ENCODE peak calls at places on chromosome 12, in four cellular contexts. K is HCEC 1CT, Q is colonic mucosa, S is HS-5. C is an unnamed sample.

GRCh38 chr12:95545731-95546490 is 5.4 kb downstream of the USP44 start:
- DNase-seq in K (no peak), Q (no peak), S (no peak), C (no peak)

GRCh38 chr12:21301-22189 is 45.0 kb upstream of the IQSEC3 start:
- DNase-seq in K (no peak), Q (no peak), S (no peak), C (no peak)

GRCh38 chr12:78208106-78208505 is 377.4 kb downstream of the NAV3 start:
- DNase-seq in K (no peak), Q (no peak), S (no peak), C (no peak)

GRCh38 chr12:19151298-19151697 is 21.8 kb downstream of the PLEKHA5 start:
- DNase-seq in K (no peak), Q (no peak), S (no peak), C (no peak)

GRCh38 chr12:120639771-120640721 is at the start of gene CABP1:
- DNase-seq in K (no peak), Q (peak), S (no peak), C (no peak)

GRCh38 chr12:119089668-119090013 is 89.1 kb upstream of the HSPB8 start:
- DNase-seq in K (no peak), Q (no peak), S (no peak), C (no peak)

GRCh38 chr12:120404271-120404670 is 33.6 kb upstream of the COX6A1 start:
- DNase-seq in K (no peak), Q (no peak), S (no peak), C (no peak)

GRCh38 chr12:70722584-70723343 is 85.5 kb upstream of the PTPRB start:
- DNase-seq in K (peak), Q (no peak), S (no peak), C (no peak)

GRCh38 chr12:46265734-46266133 is 3.1 kb downstream of the SLC38A1 start:
- DNase-seq in K (no peak), Q (no peak), S (no peak), C (no peak)

GRCh38 chr12:17661250-17661649 is 428.7 kb downstream of the RERGL start:
- DNase-seq in K (no peak), Q (no peak), S (no peak), C (no peak)

GRCh38 chr12:6135071-6135470 is 10.6 kb upstream of the VWF start:
- DNase-seq in K (peak), Q (no peak), S (no peak), C (peak)

GRCh38 chr12:22312336-22312735 is 22.2 kb downstream of the ST8SIA1 start:
- DNase-seq in K (no peak), Q (peak), S (no peak), C (peak)

GRCh38 chr12:49784756-49785409 is 43.3 kb downstream of the NCKAP5L start:
- DNase-seq in K (peak), Q (no peak), S (no peak), C (peak)

GRCh38 chr12:50157259-50157658 is 9.9 kb downstream of the CERS5 start:
- DNase-seq in K (no peak), Q (no peak), S (no peak), C (no peak)

GRCh38 chr12:617304-617915 is 45.8 kb downstream of the NINJ2 start:
- DNase-seq in K (no peak), Q (no peak), S (no peak), C (peak)

GRCh38 chr12:52323001-52323400 is 1.8 kb upstream of the KRT83 start:
- DNase-seq in K (no peak), Q (no peak), S (no peak), C (no peak)